ENCODE peak calls at places on chromosomes 2 and 18, in six cellular contexts. V is HL-60, T is neural crest cell, Q is mammary epithelial cell, X is cardiac fibroblast, R is progenitor cell of endocrine pancreas. K is an unnamed sample.

GRCh38 chr2:174247474-174248186 is 702 bp downstream of the OLA1 start:
- DNase-seq in R (no peak), Q (no peak), V (peak), X (no peak), T (no peak), K (peak)

GRCh38 chr18:50836521-50836957 is 16.7 kb upstream of the MRO start:
- DNase-seq in Q (peak), V (peak), X (peak), R (no peak), T (no peak), K (no peak)

GRCh38 chr2:65831528-65831927 is 399.1 kb upstream of the SPRED2 start:
- DNase-seq in Q (no peak), V (no peak), T (no peak), R (no peak), X (no peak), K (no peak)

GRCh38 chr2:237998530-237998929 is 31.7 kb downstream of the UBE2F start:
- DNase-seq in V (peak), T (no peak), X (peak), Q (peak), R (no peak), K (no peak)

GRCh38 chr2:43519711-43520221 is 76.1 kb downstream of the THADA start:
- DNase-seq in R (no peak), X (peak), Q (peak), T (no peak), V (peak), K (no peak)

GRCh38 chr2:179669196-179669595 is 192.2 kb downstream of the ZNF385B start:
- DNase-seq in T (no peak), Q (no peak), R (no peak), X (no peak), V (no peak), K (no peak)

GRCh38 chr2:106105151-106105922 is 88.8 kb downstream of the UXS1 start:
- DNase-seq in T (no peak), Q (no peak), X (no peak), R (no peak), V (no peak), K (no peak)

GRCh38 chr18:2536493-2536892 is 34.8 kb downstream of the METTL4 start:
- DNase-seq in T (no peak), R (no peak), X (peak), Q (no peak), V (no peak), K (no peak)

GRCh38 chr18:50970006-50970405 is 2.2 kb downstream of the ELAC1 start:
- DNase-seq in V (no peak), X (no peak), R (no peak), Q (peak), T (no peak), K (no peak)